ENCODE peak calls at places on chromosomes 11 and 22, in eight cellular contexts. One of them, this sample, is unnamed.

GRCh38 chr11:41003339-41003992 is 456.0 kb downstream of the LRRC4C start:
- DNase-seq in tibial artery: no peak
- DNase-seq in activated naive CD8-positive, alpha-beta T cell treated with anti-CD3 and anti-CD28 coated beads, Interleukin-2, amount 50 U/mL, for 16 hours: no peak
- DNase-seq in activated T-helper 9 cell treated with anti-CD3 and anti-CD28 coated beads, Interleukin-2, amount 50 U/mL, for 16 hours: no peak
- DNase-seq in fibroblast of the aortic adventitia: no peak
- DNase-seq in uterus: no peak
- DNase-seq in neural crest cell: no peak
- DNase-seq in naive thymus-derived CD8-positive, alpha-beta T cell: no peak
- DNase-seq in this sample: no peak

GRCh38 chr11:128914216-128915147 is 23.3 kb downstream of the KCNJ5 start:
- DNase-seq in tibial artery: no peak
- DNase-seq in activated naive CD8-positive, alpha-beta T cell treated with anti-CD3 and anti-CD28 coated beads, Interleukin-2, amount 50 U/mL, for 16 hours: no peak
- DNase-seq in activated T-helper 9 cell treated with anti-CD3 and anti-CD28 coated beads, Interleukin-2, amount 50 U/mL, for 16 hours: no peak
- DNase-seq in fibroblast of the aortic adventitia: no peak
- DNase-seq in uterus: no peak
- DNase-seq in neural crest cell: no peak
- DNase-seq in naive thymus-derived CD8-positive, alpha-beta T cell: no peak
- DNase-seq in this sample: no peak

GRCh38 chr11:79506124-79506523 is 65.3 kb upstream of the TENM4 start:
- DNase-seq in tibial artery: no peak
- DNase-seq in activated naive CD8-positive, alpha-beta T cell treated with anti-CD3 and anti-CD28 coated beads, Interleukin-2, amount 50 U/mL, for 16 hours: no peak
- DNase-seq in activated T-helper 9 cell treated with anti-CD3 and anti-CD28 coated beads, Interleukin-2, amount 50 U/mL, for 16 hours: no peak
- DNase-seq in fibroblast of the aortic adventitia: no peak
- DNase-seq in uterus: no peak
- DNase-seq in neural crest cell: no peak
- DNase-seq in naive thymus-derived CD8-positive, alpha-beta T cell: no peak
- DNase-seq in this sample: no peak

GRCh38 chr22:25655536-25655935 is 86.5 kb upstream of the MYO18B start:
- DNase-seq in tibial artery: no peak
- DNase-seq in activated naive CD8-positive, alpha-beta T cell treated with anti-CD3 and anti-CD28 coated beads, Interleukin-2, amount 50 U/mL, for 16 hours: no peak
- DNase-seq in activated T-helper 9 cell treated with anti-CD3 and anti-CD28 coated beads, Interleukin-2, amount 50 U/mL, for 16 hours: no peak
- DNase-seq in fibroblast of the aortic adventitia: no peak
- DNase-seq in uterus: no peak
- DNase-seq in neural crest cell: no peak
- DNase-seq in naive thymus-derived CD8-positive, alpha-beta T cell: no peak
- DNase-seq in this sample: no peak

GRCh38 chr11:1157645-1158591 is at the start of gene MUC5AC:
- DNase-seq in tibial artery: peak; percentile 41
- DNase-seq in activated naive CD8-positive, alpha-beta T cell treated with anti-CD3 and anti-CD28 coated beads, Interleukin-2, amount 50 U/mL, for 16 hours: no peak
- DNase-seq in activated T-helper 9 cell treated with anti-CD3 and anti-CD28 coated beads, Interleukin-2, amount 50 U/mL, for 16 hours: no peak
- DNase-seq in fibroblast of the aortic adventitia: no peak
- DNase-seq in uterus: no peak
- DNase-seq in neural crest cell: no peak
- DNase-seq in naive thymus-derived CD8-positive, alpha-beta T cell: no peak
- DNase-seq in this sample: no peak

GRCh38 chr11:95586155-95586554 is 203.4 kb downstream of the FAM76B start:
- DNase-seq in tibial artery: no peak
- DNase-seq in activated naive CD8-positive, alpha-beta T cell treated with anti-CD3 and anti-CD28 coated beads, Interleukin-2, amount 50 U/mL, for 16 hours: no peak
- DNase-seq in activated T-helper 9 cell treated with anti-CD3 and anti-CD28 coated beads, Interleukin-2, amount 50 U/mL, for 16 hours: no peak
- DNase-seq in fibroblast of the aortic adventitia: no peak
- DNase-seq in uterus: no peak
- DNase-seq in neural crest cell: peak; percentile 43
- DNase-seq in naive thymus-derived CD8-positive, alpha-beta T cell: no peak
- DNase-seq in this sample: no peak

GRCh38 chr11:35065566-35065965 is 73.4 kb upstream of the CD44 start:
- DNase-seq in tibial artery: no peak
- DNase-seq in activated naive CD8-positive, alpha-beta T cell treated with anti-CD3 and anti-CD28 coated beads, Interleukin-2, amount 50 U/mL, for 16 hours: no peak
- DNase-seq in activated T-helper 9 cell treated with anti-CD3 and anti-CD28 coated beads, Interleukin-2, amount 50 U/mL, for 16 hours: no peak
- DNase-seq in fibroblast of the aortic adventitia: peak; percentile 56
- DNase-seq in uterus: peak; percentile 61
- DNase-seq in neural crest cell: no peak
- DNase-seq in naive thymus-derived CD8-positive, alpha-beta T cell: no peak
- DNase-seq in this sample: no peak

GRCh38 chr11:118281284-118281683 is 17.2 kb upstream of the MPZL2 start:
- DNase-seq in tibial artery: no peak
- DNase-seq in activated naive CD8-positive, alpha-beta T cell treated with anti-CD3 and anti-CD28 coated beads, Interleukin-2, amount 50 U/mL, for 16 hours: no peak
- DNase-seq in activated T-helper 9 cell treated with anti-CD3 and anti-CD28 coated beads, Interleukin-2, amount 50 U/mL, for 16 hours: no peak
- DNase-seq in fibroblast of the aortic adventitia: no peak
- DNase-seq in uterus: no peak
- DNase-seq in neural crest cell: no peak
- DNase-seq in naive thymus-derived CD8-positive, alpha-beta T cell: no peak
- DNase-seq in this sample: no peak

GRCh38 chr22:43860831-43861230 is 1.5 kb downstream of the SULT4A1 start:
- DNase-seq in tibial artery: no peak
- DNase-seq in activated naive CD8-positive, alpha-beta T cell treated with anti-CD3 and anti-CD28 coated beads, Interleukin-2, amount 50 U/mL, for 16 hours: no peak
- DNase-seq in activated T-helper 9 cell treated with anti-CD3 and anti-CD28 coated beads, Interleukin-2, amount 50 U/mL, for 16 hours: no peak
- DNase-seq in fibroblast of the aortic adventitia: no peak
- DNase-seq in uterus: no peak
- DNase-seq in neural crest cell: no peak
- DNase-seq in naive thymus-derived CD8-positive, alpha-beta T cell: no peak
- DNase-seq in this sample: no peak

GRCh38 chr11:77450227-77450626 is 23.7 kb downstream of the PAK1 start:
- DNase-seq in tibial artery: no peak
- DNase-seq in activated naive CD8-positive, alpha-beta T cell treated with anti-CD3 and anti-CD28 coated beads, Interleukin-2, amount 50 U/mL, for 16 hours: no peak
- DNase-seq in activated T-helper 9 cell treated with anti-CD3 and anti-CD28 coated beads, Interleukin-2, amount 50 U/mL, for 16 hours: no peak
- DNase-seq in fibroblast of the aortic adventitia: no peak
- DNase-seq in uterus: no peak
- DNase-seq in neural crest cell: no peak
- DNase-seq in naive thymus-derived CD8-positive, alpha-beta T cell: no peak
- DNase-seq in this sample: no peak

GRCh38 chr11:64777449-64778222 is 706 bp downstream of the SF1 start:
- DNase-seq in tibial artery: peak; percentile 89
- DNase-seq in activated naive CD8-positive, alpha-beta T cell treated with anti-CD3 and anti-CD28 coated beads, Interleukin-2, amount 50 U/mL, for 16 hours: peak; percentile 47
- DNase-seq in activated T-helper 9 cell treated with anti-CD3 and anti-CD28 coated beads, Interleukin-2, amount 50 U/mL, for 16 hours: peak; percentile 76
- DNase-seq in fibroblast of the aortic adventitia: peak; percentile 79
- DNase-seq in uterus: peak; percentile 80
- DNase-seq in neural crest cell: peak; percentile 69
- DNase-seq in naive thymus-derived CD8-positive, alpha-beta T cell: peak; percentile 76
- DNase-seq in this sample: peak; percentile 92

GRCh38 chr11:116353517-116353916 is 419.3 kb downstream of the BUD13 start:
- DNase-seq in tibial artery: no peak
- DNase-seq in activated naive CD8-positive, alpha-beta T cell treated with anti-CD3 and anti-CD28 coated beads, Interleukin-2, amount 50 U/mL, for 16 hours: no peak
- DNase-seq in activated T-helper 9 cell treated with anti-CD3 and anti-CD28 coated beads, Interleukin-2, amount 50 U/mL, for 16 hours: no peak
- DNase-seq in fibroblast of the aortic adventitia: no peak
- DNase-seq in uterus: no peak
- DNase-seq in neural crest cell: no peak
- DNase-seq in naive thymus-derived CD8-positive, alpha-beta T cell: no peak
- DNase-seq in this sample: no peak

GRCh38 chr11:79708319-79708928 is 267.6 kb upstream of the TENM4 start:
- DNase-seq in tibial artery: no peak
- DNase-seq in activated naive CD8-positive, alpha-beta T cell treated with anti-CD3 and anti-CD28 coated beads, Interleukin-2, amount 50 U/mL, for 16 hours: no peak
- DNase-seq in activated T-helper 9 cell treated with anti-CD3 and anti-CD28 coated beads, Interleukin-2, amount 50 U/mL, for 16 hours: no peak
- DNase-seq in fibroblast of the aortic adventitia: peak; percentile 32
- DNase-seq in uterus: no peak
- DNase-seq in neural crest cell: peak; percentile 35
- DNase-seq in naive thymus-derived CD8-positive, alpha-beta T cell: no peak
- DNase-seq in this sample: peak; percentile 50

GRCh38 chr11:19380375-19380774 is 139.6 kb upstream of the E2F8 start:
- DNase-seq in tibial artery: no peak
- DNase-seq in activated naive CD8-positive, alpha-beta T cell treated with anti-CD3 and anti-CD28 coated beads, Interleukin-2, amount 50 U/mL, for 16 hours: no peak
- DNase-seq in activated T-helper 9 cell treated with anti-CD3 and anti-CD28 coated beads, Interleukin-2, amount 50 U/mL, for 16 hours: no peak
- DNase-seq in fibroblast of the aortic adventitia: peak; percentile 85
- DNase-seq in uterus: no peak
- DNase-seq in neural crest cell: no peak
- DNase-seq in naive thymus-derived CD8-positive, alpha-beta T cell: no peak
- DNase-seq in this sample: no peak

GRCh38 chr11:10307022-10307410 is 2.1 kb downstream of the ADM start:
- DNase-seq in tibial artery: no peak
- DNase-seq in activated naive CD8-positive, alpha-beta T cell treated with anti-CD3 and anti-CD28 coated beads, Interleukin-2, amount 50 U/mL, for 16 hours: no peak
- DNase-seq in activated T-helper 9 cell treated with anti-CD3 and anti-CD28 coated beads, Interleukin-2, amount 50 U/mL, for 16 hours: no peak
- DNase-seq in fibroblast of the aortic adventitia: peak; percentile 63
- DNase-seq in uterus: no peak
- DNase-seq in neural crest cell: no peak
- DNase-seq in naive thymus-derived CD8-positive, alpha-beta T cell: no peak
- DNase-seq in this sample: no peak

GRCh38 chr22:31119026-31119717 is 3.6 kb upstream of the INPP5J start:
- DNase-seq in tibial artery: no peak
- DNase-seq in activated naive CD8-positive, alpha-beta T cell treated with anti-CD3 and anti-CD28 coated beads, Interleukin-2, amount 50 U/mL, for 16 hours: no peak
- DNase-seq in activated T-helper 9 cell treated with anti-CD3 and anti-CD28 coated beads, Interleukin-2, amount 50 U/mL, for 16 hours: no peak
- DNase-seq in fibroblast of the aortic adventitia: no peak
- DNase-seq in uterus: no peak
- DNase-seq in neural crest cell: no peak
- DNase-seq in naive thymus-derived CD8-positive, alpha-beta T cell: no peak
- DNase-seq in this sample: no peak

GRCh38 chr11:29319231-29319630 is 697.6 kb downstream of the KCNA4 start:
- DNase-seq in tibial artery: no peak
- DNase-seq in activated naive CD8-positive, alpha-beta T cell treated with anti-CD3 and anti-CD28 coated beads, Interleukin-2, amount 50 U/mL, for 16 hours: no peak
- DNase-seq in activated T-helper 9 cell treated with anti-CD3 and anti-CD28 coated beads, Interleukin-2, amount 50 U/mL, for 16 hours: no peak
- DNase-seq in fibroblast of the aortic adventitia: peak; percentile 77
- DNase-seq in uterus: no peak
- DNase-seq in neural crest cell: no peak
- DNase-seq in naive thymus-derived CD8-positive, alpha-beta T cell: no peak
- DNase-seq in this sample: no peak

GRCh38 chr11:27719575-27719925 is 19.3 kb upstream of the BDNF start:
- DNase-seq in tibial artery: no peak
- DNase-seq in activated naive CD8-positive, alpha-beta T cell treated with anti-CD3 and anti-CD28 coated beads, Interleukin-2, amount 50 U/mL, for 16 hours: no peak
- DNase-seq in activated T-helper 9 cell treated with anti-CD3 and anti-CD28 coated beads, Interleukin-2, amount 50 U/mL, for 16 hours: no peak
- DNase-seq in fibroblast of the aortic adventitia: no peak
- DNase-seq in uterus: no peak
- DNase-seq in neural crest cell: no peak
- DNase-seq in naive thymus-derived CD8-positive, alpha-beta T cell: no peak
- DNase-seq in this sample: no peak

GRCh38 chr11:20980736-20981135 is 311.4 kb downstream of the NELL1 start:
- DNase-seq in tibial artery: no peak
- DNase-seq in activated naive CD8-positive, alpha-beta T cell treated with anti-CD3 and anti-CD28 coated beads, Interleukin-2, amount 50 U/mL, for 16 hours: no peak
- DNase-seq in activated T-helper 9 cell treated with anti-CD3 and anti-CD28 coated beads, Interleukin-2, amount 50 U/mL, for 16 hours: no peak
- DNase-seq in fibroblast of the aortic adventitia: no peak
- DNase-seq in uterus: no peak
- DNase-seq in neural crest cell: no peak
- DNase-seq in naive thymus-derived CD8-positive, alpha-beta T cell: no peak
- DNase-seq in this sample: no peak

GRCh38 chr22:25027959-25028840 is 75.7 kb downstream of the KIAA1671 start:
- DNase-seq in tibial artery: no peak
- DNase-seq in activated naive CD8-positive, alpha-beta T cell treated with anti-CD3 and anti-CD28 coated beads, Interleukin-2, amount 50 U/mL, for 16 hours: no peak
- DNase-seq in activated T-helper 9 cell treated with anti-CD3 and anti-CD28 coated beads, Interleukin-2, amount 50 U/mL, for 16 hours: no peak
- DNase-seq in fibroblast of the aortic adventitia: peak; percentile 31
- DNase-seq in uterus: no peak
- DNase-seq in neural crest cell: peak; percentile 41
- DNase-seq in naive thymus-derived CD8-positive, alpha-beta T cell: no peak
- DNase-seq in this sample: peak; percentile 42

GRCh38 chr11:95908826-95909225 is 15.1 kb downstream of the MTMR2 start:
- DNase-seq in tibial artery: no peak
- DNase-seq in activated naive CD8-positive, alpha-beta T cell treated with anti-CD3 and anti-CD28 coated beads, Interleukin-2, amount 50 U/mL, for 16 hours: no peak
- DNase-seq in activated T-helper 9 cell treated with anti-CD3 and anti-CD28 coated beads, Interleukin-2, amount 50 U/mL, for 16 hours: no peak
- DNase-seq in fibroblast of the aortic adventitia: peak; percentile 57
- DNase-seq in uterus: no peak
- DNase-seq in neural crest cell: no peak
- DNase-seq in naive thymus-derived CD8-positive, alpha-beta T cell: no peak
- DNase-seq in this sample: no peak

GRCh38 chr11:61871158-61871597 is 20.2 kb downstream of the FADS3 start:
- DNase-seq in tibial artery: peak; percentile 91
- DNase-seq in activated naive CD8-positive, alpha-beta T cell treated with anti-CD3 and anti-CD28 coated beads, Interleukin-2, amount 50 U/mL, for 16 hours: peak; percentile 27
- DNase-seq in activated T-helper 9 cell treated with anti-CD3 and anti-CD28 coated beads, Interleukin-2, amount 50 U/mL, for 16 hours: peak; percentile 28
- DNase-seq in fibroblast of the aortic adventitia: peak; percentile 77
- DNase-seq in uterus: peak; percentile 83
- DNase-seq in neural crest cell: peak; percentile 88
- DNase-seq in naive thymus-derived CD8-positive, alpha-beta T cell: peak; percentile 53
- DNase-seq in this sample: peak; percentile 91

GRCh38 chr22:40533712-40534378 is 102.7 kb downstream of the MRTFA start:
- DNase-seq in tibial artery: no peak
- DNase-seq in activated naive CD8-positive, alpha-beta T cell treated with anti-CD3 and anti-CD28 coated beads, Interleukin-2, amount 50 U/mL, for 16 hours: no peak
- DNase-seq in activated T-helper 9 cell treated with anti-CD3 and anti-CD28 coated beads, Interleukin-2, amount 50 U/mL, for 16 hours: peak; percentile 22
- DNase-seq in fibroblast of the aortic adventitia: peak; percentile 47
- DNase-seq in uterus: no peak
- DNase-seq in neural crest cell: no peak
- DNase-seq in naive thymus-derived CD8-positive, alpha-beta T cell: peak; percentile 66
- DNase-seq in this sample: peak; percentile 45

GRCh38 chr11:125625594-125626380 is 824 bp downstream of the CHEK1 start:
- DNase-seq in tibial artery: peak; percentile 91
- DNase-seq in activated naive CD8-positive, alpha-beta T cell treated with anti-CD3 and anti-CD28 coated beads, Interleukin-2, amount 50 U/mL, for 16 hours: peak; percentile 62
- DNase-seq in activated T-helper 9 cell treated with anti-CD3 and anti-CD28 coated beads, Interleukin-2, amount 50 U/mL, for 16 hours: peak; percentile 72
- DNase-seq in fibroblast of the aortic adventitia: peak; percentile 85
- DNase-seq in uterus: peak; percentile 88
- DNase-seq in neural crest cell: peak; percentile 93
- DNase-seq in naive thymus-derived CD8-positive, alpha-beta T cell: peak; percentile 73
- DNase-seq in this sample: peak; percentile 78

This sample was measured in HEK293T.